ENCODE peak calls at places on chromosomes 1 and 21, in seven cellular contexts. One of them, this sample, is unnamed.

GRCh38 chr1:44848456-44849181 is 5.6 kb upstream of the PTCH2 start:
- DNase-seq in endothelial cell: no peak
- DNase-seq in ovary: no peak
- DNase-seq in left ventricle myocardium inferior: no peak
- DNase-seq in fibroblast of mammary gland: no peak
- DNase-seq in cardiac muscle cell: peak
- DNase-seq in ELF-1: no peak
- DNase-seq in this sample: no peak

GRCh38 chr1:58577676-58578073 is 623 bp upstream of the TACSTD2 start:
- DNase-seq in endothelial cell: no peak
- DNase-seq in ovary: no peak
- DNase-seq in left ventricle myocardium inferior: no peak
- DNase-seq in fibroblast of mammary gland: no peak
- DNase-seq in cardiac muscle cell: no peak
- DNase-seq in ELF-1: no peak
- DNase-seq in this sample: no peak

GRCh38 chr1:54254055-54254454 is 54.1 kb downstream of the MRPL37 start:
- DNase-seq in endothelial cell: peak
- DNase-seq in ovary: peak
- DNase-seq in left ventricle myocardium inferior: no peak
- DNase-seq in fibroblast of mammary gland: peak
- DNase-seq in cardiac muscle cell: peak
- DNase-seq in ELF-1: no peak
- DNase-seq in this sample: no peak

GRCh38 chr1:195794225-195794624 is 814.0 kb downstream of the KCNT2 start:
- DNase-seq in endothelial cell: no peak
- DNase-seq in ovary: no peak
- DNase-seq in left ventricle myocardium inferior: no peak
- DNase-seq in fibroblast of mammary gland: no peak
- DNase-seq in cardiac muscle cell: no peak
- DNase-seq in ELF-1: no peak
- DNase-seq in this sample: no peak

GRCh38 chr1:113804421-113805255 is 7.6 kb downstream of the RSBN1 start:
- DNase-seq in endothelial cell: no peak
- DNase-seq in ovary: no peak
- DNase-seq in left ventricle myocardium inferior: no peak
- DNase-seq in fibroblast of mammary gland: peak
- DNase-seq in cardiac muscle cell: peak
- DNase-seq in ELF-1: peak
- DNase-seq in this sample: no peak

GRCh38 chr1:36769886-36770830 is 264.2 kb downstream of the GRIK3 start:
- DNase-seq in endothelial cell: no peak
- DNase-seq in ovary: no peak
- DNase-seq in left ventricle myocardium inferior: no peak
- DNase-seq in fibroblast of mammary gland: no peak
- DNase-seq in cardiac muscle cell: no peak
- DNase-seq in ELF-1: peak
- DNase-seq in this sample: no peak

GRCh38 chr1:155127105-155127671 is 488 bp upstream of the EFNA1 start:
- DNase-seq in endothelial cell: peak
- DNase-seq in ovary: peak
- DNase-seq in left ventricle myocardium inferior: peak
- DNase-seq in fibroblast of mammary gland: peak
- DNase-seq in cardiac muscle cell: peak
- DNase-seq in ELF-1: peak
- DNase-seq in this sample: peak

GRCh38 chr21:30345014-30345413 is 3.4 kb downstream of the KRTAP23-1 start:
- DNase-seq in endothelial cell: no peak
- DNase-seq in ovary: no peak
- DNase-seq in left ventricle myocardium inferior: no peak
- DNase-seq in fibroblast of mammary gland: no peak
- DNase-seq in cardiac muscle cell: no peak
- DNase-seq in ELF-1: no peak
- DNase-seq in this sample: no peak

This sample was measured in lower lobe of right lung.